ENCODE peak calls at places on chromosomes 2 and 18, in ten cellular contexts. R is heart right ventricle; N is CD4-positive, alpha-beta memory T cell; P is cardiac muscle cell; Y is PC-3; V is right atrium auricular region; X is PC-9; B is A673; U is transverse colon; L is DND-41. K is an unnamed sample.

GRCh38 chr2:8003462-8004075 is 678.3 kb upstream of the ID2 start:
- DNase-seq in R (peak; percentile 63), N (no peak), P (peak; percentile 30), Y (no peak), V (peak; percentile 87), X (no peak), B (peak; percentile 54), U (peak; percentile 19), L (no peak), K (peak; percentile 47)

GRCh38 chr2:160490760-160491367 is 2.7 kb downstream of the RBMS1 start:
- DNase-seq in R (no peak), N (no peak), P (no peak), Y (no peak), V (no peak), X (no peak), B (peak; percentile 23), U (no peak), L (no peak), K (no peak)

GRCh38 chr2:33131108-33131507 is 184.4 kb downstream of the LTBP1 start:
- DNase-seq in R (no peak), N (no peak), P (no peak), Y (peak; percentile 69), V (no peak), X (no peak), B (no peak), U (no peak), L (no peak), K (no peak)

GRCh38 chr2:241121008-241121407 is 18.9 kb upstream of the MTERF4 start:
- DNase-seq in R (no peak), N (no peak), P (no peak), Y (no peak), V (no peak), X (no peak), B (no peak), U (no peak), L (no peak), K (no peak)

GRCh38 chr2:67566958-67567635 is 170.0 kb downstream of the ETAA1 start:
- DNase-seq in R (no peak), N (no peak), P (no peak), Y (no peak), V (no peak), X (no peak), B (no peak), U (no peak), L (no peak), K (no peak)

GRCh38 chr18:56148373-56148772 is 490.0 kb downstream of the TXNL1 start:
- DNase-seq in R (no peak), N (no peak), P (no peak), Y (peak; percentile 74), V (no peak), X (no peak), B (no peak), U (no peak), L (no peak), K (no peak)

GRCh38 chr2:215461836-215462532 is 26.1 kb upstream of the FN1 start:
- DNase-seq in R (no peak), N (no peak), P (no peak), Y (peak; percentile 30), V (no peak), X (no peak), B (no peak), U (no peak), L (no peak), K (no peak)

GRCh38 chr2:88443353-88443938 is 9.0 kb downstream of the FOXI3 start:
- DNase-seq in R (no peak), N (no peak), P (no peak), Y (no peak), V (no peak), X (no peak), B (no peak), U (no peak), L (no peak), K (no peak)

GRCh38 chr2:62539892-62540785 is 34.1 kb upstream of the TMEM17 start:
- DNase-seq in R (no peak), N (no peak), P (no peak), Y (no peak), V (no peak), X (no peak), B (no peak), U (no peak), L (no peak), K (no peak)

GRCh38 chr2:133026536-133027177 is 356.7 kb upstream of the LYPD1 start:
- DNase-seq in R (no peak), N (no peak), P (peak; percentile 32), Y (no peak), V (no peak), X (no peak), B (peak; percentile 22), U (no peak), L (peak; percentile 8), K (no peak)

GRCh38 chr2:129780316-129781282 is 198.9 kb upstream of the RAB6C start:
- DNase-seq in R (no peak), N (no peak), P (no peak), Y (no peak), V (no peak), X (no peak), B (peak; percentile 63), U (no peak), L (no peak), K (no peak)

GRCh38 chr2:39665811-39666488 is at the start of gene TMEM178A:
- DNase-seq in R (no peak), N (no peak), P (peak; percentile 57), Y (no peak), V (no peak), X (no peak), B (peak; percentile 9), U (no peak), L (no peak), K (no peak)

GRCh38 chr2:160928854-160929301 is 231.3 kb upstream of the TANK start:
- DNase-seq in R (no peak), N (no peak), P (no peak), Y (no peak), V (no peak), X (peak; percentile 37), B (no peak), U (no peak), L (no peak), K (no peak)

GRCh38 chr2:37180640-37181039 is 7.8 kb downstream of the SULT6B1 start:
- DNase-seq in R (no peak), N (no peak), P (no peak), Y (no peak), V (no peak), X (no peak), B (no peak), U (no peak), L (no peak), K (no peak)

GRCh38 chr2:219570924-219571310 is 422 bp downstream of the OBSL1 start:
- DNase-seq in R (peak; percentile 41), N (no peak), P (peak; percentile 47), Y (no peak), V (no peak), X (no peak), B (no peak), U (no peak), L (no peak), K (no peak)

GRCh38 chr2:44946681-44947360 is 5.3 kb downstream of the SIX3 start:
- DNase-seq in R (no peak), N (no peak), P (no peak), Y (no peak), V (no peak), X (no peak), B (no peak), U (no peak), L (no peak), K (no peak)
- H3K27me3 ChIP-seq in R (peaks cover 99% of the 10 kb centered on the region), N (peaks cover 17% of the 10 kb centered on the region), P (peaks cover 100% of the 10 kb centered on the region), Y (no peaks in the 10 kb centered on the region), V (peaks cover 26% of the 10 kb centered on the region), X (no peaks in the 10 kb centered on the region), B (no peaks in the 10 kb centered on the region), U (peaks cover 100% of the 10 kb centered on the region), L (no peaks in the 10 kb centered on the region), K (peaks cover 4% of the 10 kb centered on the region)

DNA sequence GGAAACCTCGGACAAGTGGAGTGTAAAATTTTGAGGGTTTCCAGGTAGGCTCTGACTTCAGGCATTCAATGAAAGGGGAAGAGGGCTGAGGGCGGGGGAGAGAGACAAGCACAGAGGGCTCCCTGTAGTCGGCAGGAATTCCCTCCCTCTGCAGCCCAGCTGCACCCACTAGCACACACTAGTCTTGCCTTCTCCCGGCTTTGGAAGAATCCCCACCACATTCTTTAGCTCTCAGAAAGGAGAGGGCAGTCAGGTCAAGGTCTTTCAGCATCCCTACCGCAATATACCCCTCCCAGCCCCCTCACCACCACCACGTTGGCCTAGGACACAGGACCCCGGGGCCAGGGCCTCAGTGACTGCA is 9.7 kb upstream of the SATB2 start:
- DNase-seq in R (no peak), N (no peak), P (no peak), Y (no peak), V (no peak), X (no peak), B (no peak), U (no peak), L (no peak), K (no peak)
- H3K27me3 ChIP-seq in R (peaks cover 100% of the 10 kb centered on the region), N (peaks cover 87% of the 10 kb centered on the region), P (peaks cover 100% of the 10 kb centered on the region), Y (peaks cover 25% of the 10 kb centered on the region), V (peaks cover 91% of the 10 kb centered on the region), X (peaks cover 20% of the 10 kb centered on the region), B (peaks cover 50% of the 10 kb centered on the region), U (peaks cover 100% of the 10 kb centered on the region), L (peaks cover 9% of the 10 kb centered on the region), K (peaks cover 58% of the 10 kb centered on the region)

GRCh38 chr2:127420039-127420864 is 2.0 kb downstream of the PROC start:
- DNase-seq in R (no peak), N (no peak), P (no peak), Y (no peak), V (no peak), X (no peak), B (no peak), U (no peak), L (no peak), K (no peak)

GRCh38 chr2:127418300-127419111 is at the start of gene PROC:
- DNase-seq in R (no peak), N (no peak), P (no peak), Y (no peak), V (no peak), X (no peak), B (no peak), U (no peak), L (no peak), K (no peak)

GRCh38 chr2:127419112-127419430 is 844 bp downstream of the PROC start:
- DNase-seq in R (no peak), N (no peak), P (no peak), Y (no peak), V (no peak), X (no peak), B (no peak), U (no peak), L (no peak), K (no peak)

GRCh38 chr2:127421116-127421800 is 3.0 kb downstream of the PROC start:
- DNase-seq in R (no peak), N (no peak), P (no peak), Y (no peak), V (no peak), X (no peak), B (no peak), U (no peak), L (no peak), K (no peak)

GRCh38 chr2:127419448-127420038 is 1.3 kb downstream of the PROC start:
- DNase-seq in R (no peak), N (no peak), P (no peak), Y (no peak), V (no peak), X (no peak), B (peak; percentile 67), U (no peak), L (no peak), K (peak; percentile 67)
- H3K27me3 ChIP-seq in R (peaks cover 45% of the 10 kb centered on the region), N (no peaks in the 10 kb centered on the region), P (peaks cover 63% of the 10 kb centered on the region), Y (peaks cover 6% of the 10 kb centered on the region), V (peaks cover 17% of the 10 kb centered on the region), X (no peaks in the 10 kb centered on the region), B (no peaks in the 10 kb centered on the region), U (peaks cover 36% of the 10 kb centered on the region), L (peaks cover 15% of the 10 kb centered on the region), K (peaks cover 11% of the 10 kb centered on the region)

GRCh38 chr2:205765147-205765546 is 82.8 kb downstream of the NRP2 start:
- DNase-seq in R (no peak), N (no peak), P (no peak), Y (no peak), V (no peak), X (no peak), B (no peak), U (no peak), L (no peak), K (no peak)
- H3K27me3 ChIP-seq in R (peaks cover 17% of the 10 kb centered on the region), N (no peaks in the 10 kb centered on the region), P (no peaks in the 10 kb centered on the region), Y (no peaks in the 10 kb centered on the region), V (no peaks in the 10 kb centered on the region), X (no peaks in the 10 kb centered on the region), B (no peaks in the 10 kb centered on the region), U (no peaks in the 10 kb centered on the region), L (peaks cover 22% of the 10 kb centered on the region), K (no peaks in the 10 kb centered on the region)

K was measured in ascending aorta.